ENCODE peak calls at places on chromosome 13, in four cellular contexts. I is H9, J is OCI-LY7, L is cardiac muscle cell. B is an unnamed sample.

GRCh38 chr13:106911602-106912001 is 343.7 kb upstream of the ARGLU1 start:
- DNase-seq in J (no peak), L (no peak), I (no peak), B (no peak)

GRCh38 chr13:46295531-46296464 is 84.1 kb downstream of the LRRC63 start:
- DNase-seq in L (no peak), I (no peak), J (peak), B (peak)

GRCh38 chr13:99982021-99982740 is 597 bp downstream of the ZIC2 start:
- DNase-seq in I (no peak), L (peak), J (no peak), B (no peak)

GRCh38 chr13:25796474-25796873 is 255.3 kb downstream of the SHISA2 start:
- DNase-seq in J (no peak), L (no peak), I (no peak), B (no peak)

GRCh38 chr13:110017379-110017778 is 231.0 kb upstream of the IRS2 start:
- DNase-seq in L (no peak), I (peak), J (no peak), B (no peak)

GRCh38 chr13:76820759-76821158 is 65.4 kb downstream of the KCTD12 start:
- DNase-seq in I (no peak), J (no peak), L (no peak), B (no peak)

GRCh38 chr13:23867027-23867491 is 22.1 kb downstream of the MIPEP start:
- DNase-seq in J (no peak), I (peak), L (peak), B (no peak)

GRCh38 chr13:102707465-102707864 is 12.6 kb upstream of the METTL21C start:
- DNase-seq in J (no peak), I (no peak), L (no peak), B (no peak)

GRCh38 chr13:24277721-24278120 is 31.7 kb upstream of the C1QTNF9 start:
- DNase-seq in L (no peak), J (no peak), I (no peak), B (no peak)

GRCh38 chr13:24097064-24097463 is 63.5 kb upstream of the SPATA13 start:
- DNase-seq in J (no peak), I (no peak), L (no peak), B (no peak)

GRCh38 chr13:58144616-58145015 is 513.1 kb downstream of the PCDH17 start:
- DNase-seq in J (no peak), L (no peak), I (no peak), B (no peak)

GRCh38 chr13:30145709-30146367 is 161.5 kb downstream of the KATNAL1 start:
- DNase-seq in I (no peak), L (no peak), J (no peak), B (no peak)

GRCh38 chr13:112506046-112506445 is 81.9 kb downstream of the TUBGCP3 start:
- DNase-seq in I (no peak), J (no peak), L (no peak), B (no peak)

GRCh38 chr13:25977216-25977615 is 74.6 kb downstream of the SHISA2 start:
- DNase-seq in I (peak), J (no peak), L (peak), B (no peak)

GRCh38 chr13:111210488-111210887 is 95.4 kb downstream of the ARHGEF7 start:
- DNase-seq in L (no peak), I (peak), J (no peak), B (no peak)

GRCh38 chr13:110308377-110309158 is 1.5 kb downstream of the COL4A2 start:
- DNase-seq in I (peak), J (no peak), L (peak), B (no peak)

GRCh38 chr13:110233181-110233641 is 73.7 kb downstream of the COL4A1 start:
- DNase-seq in L (no peak), I (no peak), J (no peak), B (no peak)

GRCh38 chr13:25570185-25570584 is 198.4 kb downstream of the ATP8A2 start:
- DNase-seq in I (no peak), L (no peak), J (no peak), B (no peak)

GRCh38 chr13:75612354-75612753 is 23.8 kb upstream of the LMO7 start:
- DNase-seq in J (no peak), I (no peak), L (no peak), B (no peak)

GRCh38 chr13:75603038-75603437 is 33.1 kb upstream of the LMO7 start:
- DNase-seq in J (no peak), I (no peak), L (no peak), B (no peak)

GRCh38 chr13:75610466-75610865 is 25.7 kb upstream of the LMO7 start:
- DNase-seq in I (no peak), L (no peak), J (no peak), B (no peak)

GRCh38 chr13:75607447-75607846 is 28.7 kb upstream of the LMO7 start:
- DNase-seq in J (no peak), L (no peak), I (no peak), B (no peak)
- TF ChIP-seq CTCF in J (no peak), L (no peak), I (no peak), B (no peak)

GRCh38 chr13:114309806-114310410 is 4.4 kb upstream of the CHAMP1 start:
- DNase-seq in I (no peak), J (no peak), L (no peak), B (no peak)
- TF ChIP-seq CTCF in I (no peak), J (no peak), L (no peak), B (no peak)

GRCh38 chr13:44971656-44972595 is 17.3 kb downstream of the NUFIP1 start:
- DNase-seq in L (no peak), I (no peak), J (no peak), B (no peak)

GRCh38 chr13:44974056-44974798 is 15.0 kb downstream of the NUFIP1 start:
- DNase-seq in L (no peak), J (no peak), I (no peak), B (no peak)

GRCh38 chr13:44976196-44976595 is 13.1 kb downstream of the NUFIP1 start:
- DNase-seq in L (no peak), J (no peak), I (no peak), B (no peak)

GRCh38 chr13:44969858-44970484 is 19.3 kb downstream of the NUFIP1 start:
- DNase-seq in J (peak), I (no peak), L (peak), B (no peak)

DNA sequence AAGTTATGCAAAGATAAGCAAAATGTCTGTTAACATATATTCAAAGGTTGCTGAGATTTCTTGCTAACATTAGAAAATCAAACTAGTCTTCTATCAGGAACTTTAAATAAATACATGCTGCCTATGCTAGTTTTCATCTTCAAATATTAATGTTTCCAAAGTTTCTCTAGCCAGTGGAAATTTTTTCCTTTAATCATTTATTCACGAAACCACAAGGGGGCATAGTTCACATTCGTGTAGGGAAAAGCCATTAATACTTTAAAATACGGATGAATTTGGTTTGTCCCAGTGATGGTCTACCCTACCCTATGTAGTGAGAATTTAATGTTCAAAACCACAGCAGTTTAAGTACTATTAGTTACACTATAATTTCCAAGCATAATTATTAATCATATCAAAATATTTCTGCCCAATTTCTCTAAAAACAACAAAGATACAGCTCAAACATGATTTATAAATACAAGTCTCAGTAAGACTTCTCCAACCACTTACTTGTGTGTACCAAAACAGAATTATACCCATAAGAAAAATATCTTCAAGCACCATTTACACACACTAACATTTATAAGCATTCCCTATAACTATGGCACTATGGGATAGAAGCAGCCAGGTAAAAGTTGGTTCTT is 16.2 kb downstream of the NUFIP1 start:
- DNase-seq in L (peak), J (peak), I (no peak), B (no peak)
- TF ChIP-seq CTCF in L (peak), J (peak), I (peak), B (peak)

GRCh38 chr13:98142427-98143156 is at the start of gene FARP1:
- DNase-seq in J (no peak), L (peak), I (peak), B (no peak)
- TF ChIP-seq CTCF in J (no peak), L (peak), I (peak), B (no peak)

DNA sequence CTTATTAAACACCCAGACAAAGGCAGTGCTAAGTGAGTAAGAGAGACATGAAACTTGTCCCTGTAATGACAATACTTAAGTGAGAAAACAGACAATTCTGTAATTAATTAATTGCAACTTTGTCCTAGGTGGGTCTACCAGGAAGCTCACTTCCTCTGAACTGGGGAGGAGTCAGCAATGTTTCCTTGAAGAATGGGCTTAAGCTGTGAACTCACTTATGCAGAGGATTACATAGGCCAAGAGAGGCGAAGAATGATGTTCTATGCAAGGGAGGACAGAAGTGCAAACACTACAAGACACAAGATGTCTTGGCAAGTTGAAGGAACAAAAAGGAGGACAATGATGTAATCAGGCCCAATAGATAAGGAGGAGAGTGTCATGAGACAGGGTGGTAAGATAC is 275.9 kb downstream of the LHFPL6 start:
- DNase-seq in J (no peak), I (no peak), L (no peak), B (no peak)
- TF ChIP-seq CTCF in J (no peak), I (no peak), L (no peak), B (no peak)

DNA sequence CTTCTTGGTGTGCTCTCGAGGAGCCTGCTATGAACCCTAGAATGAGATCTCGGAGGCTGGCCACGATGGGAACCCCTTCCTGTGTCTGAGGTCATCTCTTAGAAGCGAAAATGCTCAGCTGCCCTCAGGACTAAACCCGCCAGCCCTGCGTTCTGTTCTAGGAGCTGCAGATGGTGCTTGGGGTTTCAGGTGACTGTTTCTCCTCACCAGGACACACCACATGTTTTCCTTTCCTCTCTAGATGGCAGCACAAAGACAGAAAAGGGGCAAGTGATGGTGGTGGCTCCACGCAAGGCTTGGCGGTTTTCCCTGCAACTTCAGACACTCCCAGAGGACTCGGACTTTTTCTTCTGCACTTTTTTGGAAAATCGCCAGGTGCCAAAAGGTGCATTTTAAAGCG is 60.1 kb downstream of the RNASEH2B start:
- DNase-seq in L (peak), J (no peak), I (peak), B (no peak)
- TF ChIP-seq CTCF in L (no peak), J (no peak), I (peak), B (no peak)

DNA sequence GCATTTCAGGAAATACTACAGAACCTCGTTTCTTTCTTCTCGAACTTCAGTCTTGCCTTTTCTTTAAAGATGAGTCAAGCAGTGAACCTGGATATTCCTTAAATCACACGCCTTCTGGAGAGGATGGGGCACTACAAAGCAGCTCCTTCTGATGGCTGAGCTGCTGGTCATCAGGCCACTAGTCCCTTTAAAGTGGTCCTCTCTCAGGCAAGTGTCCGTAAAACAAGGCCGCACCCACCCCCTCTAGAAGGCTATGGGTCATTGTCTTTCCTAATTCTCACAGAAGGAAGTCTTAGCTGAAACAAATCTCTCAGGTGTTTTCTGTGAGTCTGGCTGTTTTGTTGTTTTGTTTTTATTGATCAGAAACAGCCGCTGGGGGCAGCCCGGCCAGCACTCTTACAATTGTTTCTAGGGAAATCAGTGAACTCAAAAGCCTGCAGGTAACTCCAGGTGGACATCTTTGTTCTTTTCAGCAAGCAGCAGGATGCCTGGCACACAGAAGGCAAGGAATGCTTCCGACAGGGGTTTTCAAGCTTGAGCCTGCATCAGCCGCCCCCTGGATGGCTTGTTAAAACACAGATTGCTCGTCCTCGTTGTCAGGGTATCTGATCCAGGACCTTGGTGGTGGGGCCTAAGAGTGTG is 45.4 kb downstream of the MBNL2 start:
- DNase-seq in I (peak), J (no peak), L (no peak), B (no peak)
- TF ChIP-seq CTCF in I (peak), J (no peak), L (no peak), B (no peak)

GRCh38 chr13:72698164-72698563 is 29.3 kb downstream of the MZT1 start:
- DNase-seq in I (no peak), J (no peak), L (no peak), B (no peak)

GRCh38 chr13:72694314-72694713 is 33.1 kb downstream of the MZT1 start:
- DNase-seq in L (peak), J (no peak), I (no peak), B (no peak)

GRCh38 chr13:72692884-72693514 is 34.4 kb downstream of the MZT1 start:
- DNase-seq in J (no peak), L (no peak), I (no peak), B (no peak)

GRCh38 chr13:72693832-72694231 is 33.6 kb downstream of the MZT1 start:
- DNase-seq in J (no peak), I (no peak), L (no peak), B (no peak)

DNA sequence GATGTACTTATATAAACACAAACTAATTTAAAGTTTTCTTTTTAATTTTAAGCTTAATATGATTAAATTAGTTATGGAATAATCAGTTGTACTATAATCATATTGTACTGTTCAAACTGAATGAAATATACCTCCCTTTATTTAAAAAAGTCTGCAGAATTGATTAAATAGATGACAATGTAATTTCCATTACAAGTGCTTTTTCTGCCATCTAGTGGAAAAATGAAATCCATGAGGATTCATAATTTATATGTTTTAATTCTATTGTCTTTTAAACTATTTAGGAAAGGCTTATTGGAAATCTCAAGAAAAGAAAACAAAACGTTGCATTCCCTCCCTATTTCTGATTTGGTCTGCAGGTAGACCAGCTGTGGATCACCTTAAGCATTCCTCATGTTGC is 30.8 kb downstream of the MZT1 start:
- DNase-seq in J (no peak), L (no peak), I (no peak), B (no peak)
- TF ChIP-seq CTCF in J (peak), L (peak), I (no peak), B (no peak)